ENCODE peak calls at places on chromosome 20, in four cellular contexts. R, L, W and N are unnamed samples.

GRCh38 chr20:45798935-45799642 is 7.3 kb downstream of the DNTTIP1 start:
- DNase-seq in R (peak; percentile 66), L (peak; percentile 88), W (peak; percentile 62), N (peak; percentile 73)

GRCh38 chr20:18727032-18727508 is 86.5 kb upstream of the SCP2D1 start:
- DNase-seq in R (no peak), L (peak; percentile 39), W (peak; percentile 65), N (peak; percentile 64)

GRCh38 chr20:7935027-7935551 is 5.2 kb downstream of the HAO1 start:
- DNase-seq in R (no peak), L (no peak), W (no peak), N (no peak)

GRCh38 chr20:5156670-5157448 is 30.1 kb downstream of the CDS2 start:
- DNase-seq in R (no peak), L (no peak), W (no peak), N (no peak)

GRCh38 chr20:53990768-53991472 is 79.5 kb downstream of the BCAS1 start:
- DNase-seq in R (no peak), L (no peak), W (no peak), N (no peak)

GRCh38 chr20:50772418-50773185 is 22.3 kb upstream of the BCAS4 start:
- DNase-seq in R (no peak), L (no peak), W (peak; percentile 14), N (no peak)

GRCh38 chr20:32622585-32623468 is 37.7 kb upstream of the NOL4L start:
- DNase-seq in R (no peak), L (no peak), W (peak; percentile 43), N (no peak)

GRCh38 chr20:32742322-32743236 is 688 bp downstream of the COMMD7 start:
- DNase-seq in R (peak; percentile 49), L (no peak), W (no peak), N (no peak)

GRCh38 chr20:38997622-38998021 is 35.5 kb downstream of the DHX35 start:
- DNase-seq in R (no peak), L (no peak), W (no peak), N (no peak)

GRCh38 chr20:63120286-63121090 is 95.4 kb downstream of the YTHDF1 start:
- DNase-seq in R (peak; percentile 40), L (no peak), W (no peak), N (no peak)

GRCh38 chr20:63648895-63649589 is 4.2 kb downstream of the STMN3 start:
- DNase-seq in R (no peak), L (no peak), W (no peak), N (no peak)

GRCh38 chr20:62828551-62829230 is 11.8 kb downstream of the COL9A3 start:
- DNase-seq in R (peak; percentile 45), L (no peak), W (no peak), N (no peak)

GRCh38 chr20:37650661-37651060 is 43.2 kb upstream of the CTNNBL1 start:
- DNase-seq in R (no peak), L (no peak), W (no peak), N (no peak)

GRCh38 chr20:37988555-37988954 is 44.7 kb downstream of the TTI1 start:
- DNase-seq in R (no peak), L (no peak), W (no peak), N (no peak)

GRCh38 chr20:31602779-31603441 is 2.2 kb upstream of the ID1 start:
- DNase-seq in R (no peak), L (peak; percentile 37), W (no peak), N (peak; percentile 63)

GRCh38 chr20:40714109-40714508 is 25.1 kb upstream of the MAFB start:
- DNase-seq in R (no peak), L (no peak), W (no peak), N (no peak)

GRCh38 chr20:54180931-54181330 is 7.1 kb upstream of the CYP24A1 start:
- DNase-seq in R (no peak), L (no peak), W (no peak), N (no peak)

GRCh38 chr20:52783769-52784168 is 188.4 kb upstream of the TSHZ2 start:
- DNase-seq in R (no peak), L (peak; percentile 2), W (no peak), N (peak; percentile 11)

GRCh38 chr20:13753436-13754036 is 31.2 kb downstream of the ESF1 start:
- DNase-seq in R (no peak), L (no peak), W (no peak), N (no peak)

GRCh38 chr20:14706555-14706954 is 369.1 kb upstream of the FLRT3 start:
- DNase-seq in R (no peak), L (no peak), W (no peak), N (no peak)

GRCh38 chr20:57672164-57672563 is 37.7 kb downstream of the PMEPA1 start:
- DNase-seq in R (peak; percentile 86), L (peak; percentile 28), W (no peak), N (no peak)

GRCh38 chr20:23689399-23689690 is 507 bp upstream of the CST4 start:
- DNase-seq in R (no peak), L (no peak), W (no peak), N (no peak)

GRCh38 chr20:61311656-61312387 is 59.8 kb downstream of the CDH4 start:
- DNase-seq in R (no peak), L (no peak), W (no peak), N (no peak)

GRCh38 chr20:2206957-2207769 is 88.6 kb upstream of the TGM3 start:
- DNase-seq in R (peak; percentile 90), L (peak; percentile 87), W (peak; percentile 84), N (peak; percentile 56)

GRCh38 chr20:46122071-46122470 is 4.0 kb downstream of the CD40 start:
- DNase-seq in R (no peak), L (no peak), W (no peak), N (no peak)

GRCh38 chr20:4949833-4950178 is 51.5 kb downstream of the SLC23A2 start:
- DNase-seq in R (no peak), L (peak; percentile 53), W (no peak), N (no peak)

DNA sequence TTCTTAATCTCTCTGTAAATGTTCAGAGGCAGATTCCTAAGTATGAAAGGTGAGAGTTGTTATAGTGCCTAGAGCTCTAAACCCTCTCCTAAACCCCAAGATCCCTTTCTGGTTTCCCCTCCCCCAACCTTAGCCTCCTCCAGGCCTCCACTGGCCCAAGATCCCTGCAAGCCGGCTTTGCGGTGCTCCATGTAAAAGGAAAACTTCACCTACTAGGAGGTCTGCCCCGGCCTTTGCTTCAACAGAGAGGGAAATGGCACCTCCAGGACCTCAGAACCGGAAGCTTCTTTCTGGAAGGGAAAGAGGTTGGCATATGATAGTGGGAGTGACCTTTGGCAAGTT is 2.3 kb downstream of the RRBP1 start:
- DNase-seq in R (no peak), L (no peak), W (no peak), N (no peak)
- H3K4me3 ChIP-seq in R (no peak overlapping the region), L (no peak overlapping the region), W (peak overlapping the region; percentile 67), N (peak overlapping the region; percentile 84)

GRCh38 chr20:59124326-59125029 is 39.1 kb upstream of the ZNF831 start:
- DNase-seq in R (no peak), L (no peak), W (no peak), N (no peak)

GRCh38 chr20:59121714-59122376 is 41.8 kb upstream of the ZNF831 start:
- DNase-seq in R (no peak), L (no peak), W (no peak), N (no peak)

GRCh38 chr20:59123677-59124060 is 40.0 kb upstream of the ZNF831 start:
- DNase-seq in R (no peak), L (no peak), W (no peak), N (no peak)

GRCh38 chr20:59122377-59122932 is 41.2 kb upstream of the ZNF831 start:
- DNase-seq in R (no peak), L (no peak), W (no peak), N (no peak)

GRCh38 chr20:59123011-59123676 is 40.5 kb upstream of the ZNF831 start:
- DNase-seq in R (no peak), L (no peak), W (peak; percentile 5), N (peak; percentile 13)
- H3K4me3 ChIP-seq in R (no peak overlapping the region), L (no peak overlapping the region), W (no peak overlapping the region), N (no peak overlapping the region)

GRCh38 chr20:43944653-43945235 is 30.1 kb downstream of the TOX2 start:
- DNase-seq in R (no peak), L (no peak), W (no peak), N (no peak)

GRCh38 chr20:43941476-43942212 is 27.0 kb downstream of the TOX2 start:
- DNase-seq in R (no peak), L (peak; percentile 33), W (peak; percentile 15), N (no peak)

GRCh38 chr20:43943725-43944124 is 29.1 kb downstream of the TOX2 start:
- DNase-seq in R (no peak), L (no peak), W (no peak), N (no peak)

GRCh38 chr20:43942213-43942590 is 27.6 kb downstream of the TOX2 start:
- DNase-seq in R (no peak), L (no peak), W (peak; percentile 19), N (no peak)

GRCh38 chr20:43942661-43943285 is 28.1 kb downstream of the TOX2 start:
- DNase-seq in R (no peak), L (no peak), W (peak; percentile 44), N (no peak)
- H3K4me3 ChIP-seq in R (no peak overlapping the region), L (no peak overlapping the region), W (no peak overlapping the region), N (no peak overlapping the region)

GRCh38 chr20:43193443-43193842 is 3.7 kb upstream of the PTPRT start:
- DNase-seq in R (no peak), L (no peak), W (no peak), N (no peak)

GRCh38 chr20:43198607-43199006 is 8.9 kb upstream of the PTPRT start:
- DNase-seq in R (no peak), L (no peak), W (no peak), N (no peak)

GRCh38 chr20:43191946-43192847 is 2.5 kb upstream of the PTPRT start:
- DNase-seq in R (no peak), L (peak; percentile 11), W (no peak), N (peak; percentile 5)

GRCh38 chr20:43194187-43194586 is 4.5 kb upstream of the PTPRT start:
- DNase-seq in R (no peak), L (no peak), W (no peak), N (no peak)

DNA sequence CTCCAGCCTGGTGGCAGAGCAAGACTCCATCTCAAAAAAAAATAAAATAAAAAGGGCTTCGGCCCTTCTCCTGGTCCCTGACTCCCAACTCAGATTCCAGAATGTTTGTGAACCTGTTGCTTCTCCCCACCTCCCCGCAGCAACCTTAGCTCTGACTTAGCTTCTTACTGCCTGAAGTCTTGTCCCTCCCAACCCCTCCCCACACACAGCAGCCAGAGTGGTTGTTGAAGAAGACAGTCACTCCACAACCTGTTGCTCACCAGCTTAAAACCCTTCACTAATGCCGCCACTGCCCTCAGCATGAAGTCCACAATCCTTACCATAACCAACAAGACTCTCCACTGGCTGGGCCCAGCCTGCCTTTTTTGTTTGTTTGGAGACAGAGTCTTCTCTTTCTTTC is 6.5 kb upstream of the PTPRT start:
- DNase-seq in R (no peak), L (no peak), W (no peak), N (no peak)
- H3K4me3 ChIP-seq in R (no peak overlapping the region), L (no peak overlapping the region), W (no peak overlapping the region), N (no peak overlapping the region)

GRCh38 chr20:35206802-35207201 is 19.7 kb upstream of the MMP24 start:
- DNase-seq in R (no peak), L (no peak), W (no peak), N (no peak)

GRCh38 chr20:35207950-35208611 is 18.4 kb upstream of the MMP24 start:
- DNase-seq in R (peak; percentile 82), L (peak; percentile 94), W (peak; percentile 74), N (peak; percentile 92)
- H3K4me3 ChIP-seq in R (peak overlapping the region; percentile 7), L (no peak overlapping the region), W (peak overlapping the region; percentile 26), N (no peak overlapping the region)